ENCODE peak calls at places on chromosomes 11 and 22, in five cellular contexts. W is pancreas, P is adrenal gland, R is colonic mucosa, N is transverse colon. X is an unnamed sample.

GRCh38 chr11:123519055-123519796 is 89.2 kb downstream of the GRAMD1B start:
- DNase-seq in P (peak; percentile 92), R (no peak), W (no peak), N (no peak), X (peak; percentile 11)

GRCh38 chr11:57307666-57308270 is 17.0 kb downstream of the TNKS1BP1 start:
- DNase-seq in W (no peak), N (no peak), P (no peak), R (no peak), X (no peak)

GRCh38 chr11:43835104-43835503 is 45.5 kb upstream of the ALKBH3 start:
- DNase-seq in W (no peak), R (no peak), N (no peak), P (no peak), X (no peak)

GRCh38 chr11:122180435-122180834 is 64.4 kb upstream of the BLID start:
- DNase-seq in N (no peak), R (no peak), P (no peak), W (no peak), X (no peak)

GRCh38 chr11:134636071-134636470 is 224.0 kb upstream of the B3GAT1 start:
- DNase-seq in R (no peak), W (no peak), P (no peak), N (no peak), X (no peak)

GRCh38 chr11:3382613-3383275 is 3.8 kb upstream of the ZNF195 start:
- DNase-seq in P (no peak), R (peak; percentile 60), N (peak; percentile 17), W (no peak), X (no peak)

GRCh38 chr11:46361283-46362145 is 14.3 kb downstream of the DGKZ start:
- DNase-seq in R (no peak), N (peak; percentile 56), P (peak; percentile 62), W (no peak), X (peak; percentile 78)

GRCh38 chr11:123111465-123111864 is 49.5 kb upstream of the HSPA8 start:
- DNase-seq in R (no peak), W (no peak), P (no peak), N (no peak), X (peak; percentile 62)

GRCh38 chr11:126751242-126751641 is 249.3 kb downstream of the KIRREL3 start:
- DNase-seq in N (no peak), R (no peak), W (no peak), P (no peak), X (no peak)

GRCh38 chr11:68761801-68762200 is 10.5 kb upstream of the TESMIN start:
- DNase-seq in W (no peak), P (no peak), R (no peak), N (no peak), X (no peak)

GRCh38 chr11:2202071-2202899 is 30.7 kb upstream of the TH start:
- DNase-seq in R (peak; percentile 85), N (peak; percentile 84), W (peak; percentile 59), P (no peak), X (no peak)

GRCh38 chr11:83691387-83692088 is 405.4 kb upstream of the CCDC90B start:
- DNase-seq in R (no peak), N (no peak), P (no peak), W (peak; percentile 22), X (peak; percentile 71)

GRCh38 chr11:68865241-68865640 is 23.5 kb upstream of the CPT1A start:
- DNase-seq in R (no peak), N (no peak), W (no peak), P (no peak), X (no peak)

GRCh38 chr11:7538466-7539454 is 25.0 kb downstream of the PPFIBP2 start:
- DNase-seq in W (no peak), N (no peak), R (peak; percentile 49), P (no peak), X (no peak)

GRCh38 chr11:75468534-75469340 is 35.7 kb upstream of the KLHL35 start:
- DNase-seq in W (no peak), N (peak; percentile 19), P (peak; percentile 71), R (no peak), X (peak; percentile 93)

GRCh38 chr11:62577046-62577708 is 3.5 kb upstream of the EEF1G start:
- DNase-seq in R (no peak), P (peak; percentile 61), N (no peak), W (no peak), X (peak; percentile 58)
- H3K27ac ChIP-seq in R (peak overlapping the region; percentile 48), P (no peak overlapping the region), N (peak overlapping the region; percentile 96), W (no peak overlapping the region), X (no peak overlapping the region)

DNA sequence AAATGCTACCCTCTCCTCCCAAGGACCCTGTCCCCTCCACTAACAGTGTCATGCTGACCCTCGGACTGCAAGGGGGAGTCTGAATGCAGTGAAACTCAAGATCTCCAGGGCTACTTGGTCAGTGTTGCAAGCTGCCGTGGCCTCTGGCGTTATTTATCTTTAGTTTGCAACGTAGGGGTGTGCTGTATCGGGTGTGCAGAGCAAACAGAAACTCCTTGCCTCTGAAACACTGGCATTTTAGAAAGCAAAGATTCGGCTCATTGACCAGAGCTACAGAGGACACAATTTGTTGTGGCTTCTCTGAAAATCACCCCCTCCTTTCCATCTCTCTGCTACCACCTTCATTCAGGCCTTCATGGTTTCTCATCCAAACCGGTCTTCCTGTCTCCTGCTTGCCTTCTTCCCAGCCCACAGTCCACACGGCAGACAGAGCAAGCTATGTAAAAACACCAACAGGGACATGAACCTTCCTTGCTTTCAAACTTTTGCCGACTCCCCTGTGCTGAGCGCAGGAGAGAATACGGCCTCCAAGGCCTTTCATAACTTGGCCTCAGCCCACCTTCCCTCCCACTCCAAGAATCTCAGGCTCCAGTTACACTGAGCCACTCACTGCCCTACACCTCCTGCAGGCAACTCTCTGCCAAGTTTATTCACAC is 14.9 kb downstream of the FZD4 start:
- DNase-seq in R (no peak), W (peak; percentile 54), N (peak; percentile 26), P (peak; percentile 79), X (peak; percentile 93)
- TF ChIP-seq CTCF in R (no peak), W (no peak), N (no peak), P (peak; percentile 30), X (peak; percentile 16)

DNA sequence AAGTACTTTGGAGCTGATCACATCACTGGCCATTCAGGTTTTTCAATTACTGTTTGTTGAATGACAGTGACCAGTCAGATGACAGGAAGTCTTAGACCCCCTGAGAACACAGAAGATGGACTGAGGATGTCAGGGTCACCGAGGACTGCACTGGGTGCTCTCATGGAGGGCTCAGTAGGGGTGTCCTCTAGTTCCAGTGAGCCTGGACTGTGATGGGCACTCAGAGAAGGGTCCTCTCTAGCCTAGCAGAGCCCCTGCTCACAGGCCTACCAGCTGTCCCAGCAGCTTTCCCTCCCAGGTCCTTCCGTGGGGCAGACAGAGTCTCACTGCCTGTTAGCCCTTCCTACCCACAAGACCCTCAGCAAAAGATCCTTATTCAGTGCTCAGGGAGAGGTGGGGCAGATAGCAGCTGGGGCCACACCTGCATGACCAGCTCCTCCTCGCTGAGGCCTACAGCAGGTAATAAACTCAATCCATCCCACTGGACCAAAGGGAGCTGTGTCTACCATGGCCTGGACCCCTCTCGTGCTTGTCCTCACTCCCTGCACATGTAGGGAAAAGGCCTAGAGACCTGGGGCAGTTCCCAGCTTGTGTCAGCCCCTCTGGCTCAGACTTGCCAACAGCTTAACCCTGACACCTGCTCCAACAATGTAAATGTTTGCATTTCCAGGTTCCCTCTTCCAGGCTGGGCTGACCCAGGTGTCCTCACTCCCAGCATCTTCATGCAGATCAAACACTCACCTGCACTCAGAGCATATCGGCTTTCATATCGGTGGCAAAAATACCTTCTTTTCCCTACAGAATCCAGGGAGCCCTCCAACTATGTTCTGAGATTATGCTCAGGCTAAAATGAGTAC is 25.2 kb upstream of the VPREB1 start:
- DNase-seq in R (no peak), W (peak; percentile 18), P (no peak), N (no peak), X (no peak)
- H3K27me3 ChIP-seq in R (no peaks in the 10 kb centered on the region), W (no peaks in the 10 kb centered on the region), P (no peaks in the 10 kb centered on the region), N (no peaks in the 10 kb centered on the region), X (peaks cover 67% of the 10 kb centered on the region)

GRCh38 chr11:32581556-32581955 is 2.1 kb upstream of the EIF3M start:
- DNase-seq in N (no peak), W (no peak), R (no peak), P (no peak), X (no peak)
- H3K27ac ChIP-seq in N (no peak overlapping the region), W (no peak overlapping the region), R (no peak overlapping the region), P (no peak overlapping the region), X (no peak overlapping the region)

DNA sequence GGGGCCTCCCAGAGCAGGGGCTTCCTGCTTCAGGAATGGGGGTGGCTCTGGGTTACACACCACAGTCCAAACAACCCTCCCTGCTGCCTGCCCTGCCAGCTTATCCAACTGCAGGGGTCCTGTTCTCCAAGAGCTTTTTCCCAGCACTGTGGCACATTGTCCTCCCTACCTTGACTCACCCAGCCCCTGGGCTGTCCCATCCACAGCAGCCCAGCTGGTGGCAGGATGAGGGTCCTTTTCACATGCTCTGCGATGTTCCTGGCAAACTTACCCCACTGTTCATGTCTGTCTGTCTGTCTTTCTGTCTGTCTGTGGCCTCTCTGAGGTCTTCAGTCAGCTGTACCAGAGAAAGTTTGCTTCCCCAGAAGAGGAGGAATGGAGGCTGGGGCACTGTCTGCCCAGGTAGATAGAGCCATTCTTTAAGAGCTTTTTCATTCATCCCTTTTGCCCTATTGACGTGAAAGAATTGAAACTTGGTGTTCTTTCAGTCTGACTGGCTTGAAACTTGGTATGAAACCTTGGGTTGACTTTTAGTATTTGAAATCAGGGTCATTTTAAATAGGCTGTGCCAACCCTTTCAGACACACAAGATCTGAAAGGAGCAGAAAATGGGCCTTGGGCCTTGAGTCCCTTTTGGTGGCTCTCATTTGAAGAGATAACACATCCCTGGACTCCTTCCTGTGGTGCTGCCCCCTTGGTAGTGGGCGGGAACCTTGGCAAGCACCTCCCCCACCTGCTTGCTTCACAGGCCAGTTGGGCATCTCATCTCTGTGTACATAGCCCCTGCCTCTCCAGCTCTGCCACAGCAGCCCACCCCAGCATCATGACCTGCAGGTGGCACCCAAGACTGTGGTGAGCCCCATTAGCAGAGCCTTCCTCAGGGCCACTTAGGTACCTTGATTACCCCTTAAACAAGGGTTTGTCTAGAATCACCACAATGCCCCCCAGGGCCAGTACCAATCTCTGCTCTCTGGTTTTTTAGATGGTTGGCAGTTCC is 74.6 kb upstream of the SUSD2 start:
- DNase-seq in R (no peak), N (peak; percentile 28), P (no peak), W (no peak), X (no peak)
- TF ChIP-seq CTCF in R (no peak), N (no peak), P (peak; percentile 26), W (no peak), X (peak; percentile 6)

GRCh38 chr11:33377852-33378385 is 120.7 kb downstream of the HIPK3 start:
- DNase-seq in P (no peak), R (no peak), N (no peak), W (no peak), X (peak; percentile 15)
- H3K27me3 ChIP-seq in P (peaks cover 34% of the 10 kb centered on the region), R (peaks cover 27% of the 10 kb centered on the region), N (peaks cover 75% of the 10 kb centered on the region), W (no peaks in the 10 kb centered on the region), X (peaks cover 55% of the 10 kb centered on the region)